ENCODE peak calls at places on chromosomes 1 and 21, in eight cellular contexts. R, L, G, Y, E, O, J and Z are unnamed samples.

GRCh38 chr1:64421377-64421776 is 48.6 kb upstream of the CACHD1 start:
- DNase-seq in R (no peak), L (no peak), G (no peak), Y (no peak), E (no peak), O (no peak), J (no peak), Z (no peak)

GRCh38 chr1:203197625-203198024 is 11.1 kb upstream of the CHI3L1 start:
- DNase-seq in R (no peak), L (no peak), G (no peak), Y (no peak), E (peak; percentile 82), O (no peak), J (no peak), Z (no peak)

GRCh38 chr1:226690460-226690982 is 48.6 kb downstream of the ITPKB start:
- DNase-seq in R (peak; percentile 68), L (peak; percentile 50), G (peak; percentile 60), Y (peak; percentile 48), E (no peak), O (no peak), J (no peak), Z (no peak)

GRCh38 chr1:53413175-53414001 is 45.8 kb upstream of the DMRTB1 start:
- DNase-seq in R (peak; percentile 81), L (no peak), G (peak; percentile 30), Y (peak; percentile 78), E (peak; percentile 90), O (peak; percentile 4), J (no peak), Z (peak; percentile 4)

GRCh38 chr1:6418668-6419396 is 887 bp downstream of the HES2 start:
- DNase-seq in R (no peak), L (no peak), G (no peak), Y (no peak), E (no peak), O (no peak), J (no peak), Z (no peak)

GRCh38 chr1:202274611-202275010 is 67.1 kb downstream of the UBE2T start:
- DNase-seq in R (no peak), L (peak; percentile 36), G (peak; percentile 16), Y (peak; percentile 58), E (peak; percentile 47), O (no peak), J (peak; percentile 17), Z (peak; percentile 14)

GRCh38 chr1:206575165-206575893 is 36.9 kb downstream of the EIF2D start:
- DNase-seq in R (no peak), L (peak; percentile 64), G (peak; percentile 37), Y (peak; percentile 72), E (peak; percentile 62), O (no peak), J (peak; percentile 70), Z (no peak)

GRCh38 chr1:118325545-118326225 is 140.7 kb upstream of the SPAG17 start:
- DNase-seq in R (no peak), L (no peak), G (no peak), Y (no peak), E (no peak), O (no peak), J (no peak), Z (no peak)

GRCh38 chr1:20483833-20484525 is 2.0 kb downstream of the CAMK2N1 start:
- DNase-seq in R (no peak), L (no peak), G (no peak), Y (no peak), E (no peak), O (no peak), J (no peak), Z (no peak)

GRCh38 chr1:10691740-10692125 is 104.7 kb downstream of the CASZ1 start:
- DNase-seq in R (no peak), L (no peak), G (no peak), Y (no peak), E (no peak), O (no peak), J (no peak), Z (no peak)

GRCh38 chr1:211326528-211327340 is at the start of gene TRAF5:
- DNase-seq in R (peak; percentile 76), L (peak; percentile 61), G (peak; percentile 54), Y (peak; percentile 55), E (peak; percentile 82), O (no peak), J (peak; percentile 32), Z (no peak)

GRCh38 chr1:107444302-107444701 is 303.5 kb downstream of the NTNG1 start:
- DNase-seq in R (no peak), L (no peak), G (no peak), Y (no peak), E (no peak), O (no peak), J (no peak), Z (no peak)

GRCh38 chr1:203057831-203058673 is 27.8 kb downstream of the MYOG start:
- DNase-seq in R (no peak), L (no peak), G (no peak), Y (no peak), E (no peak), O (no peak), J (no peak), Z (no peak)

GRCh38 chr1:13730751-13731482 is 30.9 kb downstream of the PRDM2 start:
- DNase-seq in R (peak; percentile 84), L (peak; percentile 33), G (peak; percentile 80), Y (peak; percentile 88), E (peak; percentile 23), O (peak; percentile 44), J (peak; percentile 9), Z (no peak)

GRCh38 chr1:213284626-213285025 is 233.6 kb downstream of the RPS6KC1 start:
- DNase-seq in R (no peak), L (no peak), G (no peak), Y (no peak), E (no peak), O (no peak), J (no peak), Z (no peak)

GRCh38 chr21:15293251-15293650 is 228.5 kb upstream of the NRIP1 start:
- DNase-seq in R (no peak), L (no peak), G (no peak), Y (no peak), E (peak; percentile 18), O (no peak), J (no peak), Z (peak; percentile 44)

GRCh38 chr1:47997289-47998200 is at the start of gene TRABD2B:
- DNase-seq in R (peak; percentile 62), L (peak; percentile 82), G (peak; percentile 23), Y (peak; percentile 64), E (peak; percentile 89), O (peak; percentile 48), J (peak; percentile 76), Z (peak; percentile 30)

GRCh38 chr1:22026924-22027289 is 25.4 kb downstream of the CELA3A start:
- DNase-seq in R (no peak), L (no peak), G (no peak), Y (no peak), E (no peak), O (no peak), J (no peak), Z (no peak)

GRCh38 chr1:5639323-5639722 is 352.9 kb downstream of the NPHP4 start:
- DNase-seq in R (peak; percentile 28), L (no peak), G (no peak), Y (peak; percentile 3), E (no peak), O (no peak), J (no peak), Z (no peak)

GRCh38 chr21:41240040-41240439 is 72.1 kb downstream of the BACE2 start:
- DNase-seq in R (no peak), L (no peak), G (no peak), Y (no peak), E (no peak), O (no peak), J (no peak), Z (no peak)

GRCh38 chr1:160607051-160608032 is 28.0 kb upstream of the CD84 start:
- DNase-seq in R (no peak), L (no peak), G (peak; percentile 56), Y (peak; percentile 70), E (peak; percentile 38), O (no peak), J (peak; percentile 36), Z (no peak)

GRCh38 chr1:22645936-22646335 is 2.5 kb downstream of the C1QC start:
- DNase-seq in R (no peak), L (no peak), G (no peak), Y (no peak), E (no peak), O (no peak), J (no peak), Z (no peak)

GRCh38 chr1:7501723-7502334 is 269.3 kb upstream of the VAMP3 start:
- DNase-seq in R (no peak), L (no peak), G (no peak), Y (no peak), E (no peak), O (no peak), J (no peak), Z (no peak)

GRCh38 chr1:15027515-15027948 is 126.0 kb upstream of the TMEM51 start:
- DNase-seq in R (no peak), L (peak; percentile 70), G (no peak), Y (peak; percentile 36), E (peak; percentile 60), O (peak; percentile 6), J (peak; percentile 65), Z (no peak)

GRCh38 chr1:1947493-1947892 is 28.4 kb upstream of the TMEM52 start:
- DNase-seq in R (no peak), L (no peak), G (no peak), Y (no peak), E (no peak), O (no peak), J (no peak), Z (no peak)

GRCh38 chr1:167489581-167490340 is 28.6 kb downstream of the CD247 start:
- DNase-seq in R (peak; percentile 85), L (no peak), G (peak; percentile 46), Y (no peak), E (no peak), O (no peak), J (no peak), Z (no peak)

GRCh38 chr1:92030701-92031107 is 919 bp downstream of the EPHX4 start:
- DNase-seq in R (no peak), L (no peak), G (no peak), Y (no peak), E (no peak), O (no peak), J (no peak), Z (peak; percentile 8)

GRCh38 chr1:43870306-43870705 is 63.3 kb upstream of the ARTN start:
- DNase-seq in R (no peak), L (no peak), G (no peak), Y (no peak), E (no peak), O (no peak), J (no peak), Z (no peak)

GRCh38 chr1:119715542-119715941 is 3.8 kb downstream of the PHGDH start:
- DNase-seq in R (no peak), L (no peak), G (no peak), Y (no peak), E (no peak), O (no peak), J (no peak), Z (no peak)

GRCh38 chr1:114063544-114063943 is 84.3 kb downstream of the OLFML3 start:
- DNase-seq in R (no peak), L (no peak), G (no peak), Y (no peak), E (no peak), O (no peak), J (no peak), Z (no peak)

GRCh38 chr1:211118407-211119102 is 15.4 kb downstream of the KCNH1 start:
- DNase-seq in R (no peak), L (no peak), G (no peak), Y (no peak), E (no peak), O (no peak), J (no peak), Z (no peak)

GRCh38 chr1:186304982-186305949 is 69.8 kb downstream of the TPR start:
- DNase-seq in R (no peak), L (no peak), G (no peak), Y (no peak), E (no peak), O (no peak), J (no peak), Z (no peak)